ENCODE peak calls at places on chromosomes 16 and 17, in ten cellular contexts. One of them, this sample, is unnamed.

GRCh38 chr16:70437582-70438324 is 1.1 kb downstream of the ST3GAL2 start:
- DNase-seq in fibroblast of mammary gland: peak
- DNase-seq in transverse colon: no peak
- DNase-seq in heart right ventricle: no peak
- DNase-seq in endothelial cell: no peak
- DNase-seq in neural crest cell: no peak
- DNase-seq in psoas muscle: no peak
- DNase-seq in adrenal gland: peak
- DNase-seq in left ventricle myocardium inferior: no peak
- DNase-seq in CD8-positive, alpha-beta T cell: no peak
- DNase-seq in this sample: no peak

GRCh38 chr17:17134051-17134951 is 71.8 kb downstream of the PLD6 start:
- DNase-seq in endothelial cell: no peak
- DNase-seq in CD8-positive, alpha-beta T cell: no peak
- DNase-seq in psoas muscle: peak
- DNase-seq in transverse colon: no peak
- DNase-seq in neural crest cell: no peak
- DNase-seq in adrenal gland: no peak
- DNase-seq in left ventricle myocardium inferior: no peak
- DNase-seq in heart right ventricle: no peak
- DNase-seq in fibroblast of mammary gland: no peak
- DNase-seq in this sample: no peak

GRCh38 chr17:81018044-81018802 is 16.7 kb upstream of the BAIAP2 start:
- DNase-seq in adrenal gland: no peak
- DNase-seq in heart right ventricle: no peak
- DNase-seq in endothelial cell: no peak
- DNase-seq in neural crest cell: no peak
- DNase-seq in psoas muscle: peak
- DNase-seq in left ventricle myocardium inferior: no peak
- DNase-seq in fibroblast of mammary gland: peak
- DNase-seq in transverse colon: peak
- DNase-seq in CD8-positive, alpha-beta T cell: no peak
- DNase-seq in this sample: no peak

GRCh38 chr17:64771980-64772844 is 110.1 kb upstream of the SMURF2 start:
- DNase-seq in neural crest cell: no peak
- DNase-seq in endothelial cell: no peak
- DNase-seq in adrenal gland: no peak
- DNase-seq in CD8-positive, alpha-beta T cell: no peak
- DNase-seq in fibroblast of mammary gland: no peak
- DNase-seq in psoas muscle: peak
- DNase-seq in heart right ventricle: no peak
- DNase-seq in left ventricle myocardium inferior: no peak
- DNase-seq in transverse colon: no peak
- DNase-seq in this sample: no peak

GRCh38 chr16:6103561-6103960 is 1006.0 kb upstream of the EEF2KMT start:
- DNase-seq in fibroblast of mammary gland: no peak
- DNase-seq in heart right ventricle: no peak
- DNase-seq in neural crest cell: no peak
- DNase-seq in transverse colon: no peak
- DNase-seq in adrenal gland: no peak
- DNase-seq in left ventricle myocardium inferior: no peak
- DNase-seq in CD8-positive, alpha-beta T cell: no peak
- DNase-seq in psoas muscle: no peak
- DNase-seq in endothelial cell: no peak
- DNase-seq in this sample: no peak

GRCh38 chr16:84115919-84116719 is 623 bp downstream of the MBTPS1 start:
- DNase-seq in heart right ventricle: peak
- DNase-seq in CD8-positive, alpha-beta T cell: peak
- DNase-seq in left ventricle myocardium inferior: no peak
- DNase-seq in fibroblast of mammary gland: peak
- DNase-seq in transverse colon: peak
- DNase-seq in psoas muscle: no peak
- DNase-seq in adrenal gland: peak
- DNase-seq in endothelial cell: no peak
- DNase-seq in neural crest cell: no peak
- DNase-seq in this sample: peak

GRCh38 chr17:41061969-41062368 is 2.1 kb upstream of the KRTAP2-3 start:
- DNase-seq in CD8-positive, alpha-beta T cell: no peak
- DNase-seq in adrenal gland: no peak
- DNase-seq in left ventricle myocardium inferior: no peak
- DNase-seq in fibroblast of mammary gland: peak
- DNase-seq in endothelial cell: no peak
- DNase-seq in heart right ventricle: no peak
- DNase-seq in transverse colon: no peak
- DNase-seq in neural crest cell: no peak
- DNase-seq in psoas muscle: no peak
- DNase-seq in this sample: no peak

GRCh38 chr17:49456172-49456965 is 38.7 kb upstream of the NGFR start:
- DNase-seq in neural crest cell: no peak
- DNase-seq in adrenal gland: no peak
- DNase-seq in transverse colon: no peak
- DNase-seq in CD8-positive, alpha-beta T cell: no peak
- DNase-seq in left ventricle myocardium inferior: no peak
- DNase-seq in fibroblast of mammary gland: peak
- DNase-seq in endothelial cell: no peak
- DNase-seq in heart right ventricle: no peak
- DNase-seq in psoas muscle: no peak
- DNase-seq in this sample: no peak

GRCh38 chr16:67936876-67937605 is 391 bp upstream of the PSMB10 start:
- DNase-seq in neural crest cell: no peak
- DNase-seq in adrenal gland: no peak
- DNase-seq in left ventricle myocardium inferior: no peak
- DNase-seq in psoas muscle: no peak
- DNase-seq in CD8-positive, alpha-beta T cell: peak
- DNase-seq in heart right ventricle: peak
- DNase-seq in transverse colon: peak
- DNase-seq in fibroblast of mammary gland: no peak
- DNase-seq in endothelial cell: no peak
- DNase-seq in this sample: peak

GRCh38 chr17:41734139-41734948 is at the start of gene HAP1:
- DNase-seq in heart right ventricle: no peak
- DNase-seq in neural crest cell: peak
- DNase-seq in fibroblast of mammary gland: no peak
- DNase-seq in CD8-positive, alpha-beta T cell: no peak
- DNase-seq in endothelial cell: peak
- DNase-seq in psoas muscle: no peak
- DNase-seq in left ventricle myocardium inferior: no peak
- DNase-seq in adrenal gland: peak
- DNase-seq in transverse colon: no peak
- DNase-seq in this sample: no peak

GRCh38 chr17:9473716-9474115 is 101.9 kb downstream of the STX8 start:
- DNase-seq in adrenal gland: no peak
- DNase-seq in neural crest cell: no peak
- DNase-seq in psoas muscle: no peak
- DNase-seq in transverse colon: no peak
- DNase-seq in heart right ventricle: no peak
- DNase-seq in endothelial cell: no peak
- DNase-seq in left ventricle myocardium inferior: no peak
- DNase-seq in fibroblast of mammary gland: peak
- DNase-seq in CD8-positive, alpha-beta T cell: no peak
- DNase-seq in this sample: no peak

GRCh38 chr17:3335876-3336275 is 37.7 kb upstream of the OR3A1 start:
- DNase-seq in transverse colon: no peak
- DNase-seq in adrenal gland: no peak
- DNase-seq in heart right ventricle: no peak
- DNase-seq in left ventricle myocardium inferior: no peak
- DNase-seq in fibroblast of mammary gland: no peak
- DNase-seq in endothelial cell: no peak
- DNase-seq in CD8-positive, alpha-beta T cell: no peak
- DNase-seq in psoas muscle: no peak
- DNase-seq in neural crest cell: no peak
- DNase-seq in this sample: no peak

GRCh38 chr17:77366558-77367245 is 225.9 kb downstream of the SEC14L1 start:
- DNase-seq in endothelial cell: no peak
- DNase-seq in neural crest cell: no peak
- DNase-seq in transverse colon: peak
- DNase-seq in adrenal gland: peak
- DNase-seq in heart right ventricle: peak
- DNase-seq in left ventricle myocardium inferior: no peak
- DNase-seq in psoas muscle: peak
- DNase-seq in CD8-positive, alpha-beta T cell: no peak
- DNase-seq in fibroblast of mammary gland: no peak
- DNase-seq in this sample: no peak
- TF ChIP-seq CTCF in endothelial cell: no peak
- TF ChIP-seq CTCF in neural crest cell: no peak
- TF ChIP-seq CTCF in transverse colon: no peak
- TF ChIP-seq CTCF in adrenal gland: no peak
- TF ChIP-seq CTCF in heart right ventricle: no peak
- TF ChIP-seq CTCF in left ventricle myocardium inferior: no peak
- TF ChIP-seq CTCF in psoas muscle: no peak
- TF ChIP-seq CTCF in CD8-positive, alpha-beta T cell: no peak
- TF ChIP-seq CTCF in fibroblast of mammary gland: no peak
- TF ChIP-seq CTCF in this sample: no peak

DNA sequence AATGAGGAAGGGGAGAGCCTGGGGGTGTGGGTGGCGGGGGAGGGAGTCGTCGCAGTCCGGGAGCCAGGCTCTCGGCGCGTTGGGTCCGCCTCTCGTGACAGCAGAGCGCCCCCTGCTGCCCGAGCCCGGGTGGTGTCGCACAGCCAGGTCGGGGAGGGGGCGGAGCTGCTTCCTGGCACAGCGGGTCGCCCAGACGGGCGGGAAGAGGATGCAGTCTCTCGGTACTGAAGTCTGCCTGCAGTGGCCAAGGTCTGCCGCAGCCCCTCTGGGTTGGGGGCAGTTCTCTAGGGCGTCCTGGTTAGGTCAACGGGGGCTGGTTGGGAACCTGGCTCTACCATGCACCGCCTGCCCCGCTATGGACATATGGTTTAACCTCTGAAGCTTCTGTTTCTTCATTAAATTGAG is 38.2 kb upstream of the CCDC182 start:
- DNase-seq in left ventricle myocardium inferior: peak
- DNase-seq in fibroblast of mammary gland: peak
- DNase-seq in endothelial cell: peak
- DNase-seq in neural crest cell: peak
- DNase-seq in psoas muscle: peak
- DNase-seq in transverse colon: peak
- DNase-seq in adrenal gland: peak
- DNase-seq in CD8-positive, alpha-beta T cell: peak
- DNase-seq in heart right ventricle: peak
- DNase-seq in this sample: peak
- TF ChIP-seq CTCF in left ventricle myocardium inferior: peak
- TF ChIP-seq CTCF in fibroblast of mammary gland: peak
- TF ChIP-seq CTCF in endothelial cell: peak
- TF ChIP-seq CTCF in neural crest cell: peak
- TF ChIP-seq CTCF in psoas muscle: peak
- TF ChIP-seq CTCF in transverse colon: peak
- TF ChIP-seq CTCF in adrenal gland: peak
- TF ChIP-seq CTCF in CD8-positive, alpha-beta T cell: peak
- TF ChIP-seq CTCF in heart right ventricle: peak
- TF ChIP-seq CTCF in this sample: peak

GRCh38 chr17:34178047-34178446 is 77.0 kb upstream of the CCL2 start:
- DNase-seq in CD8-positive, alpha-beta T cell: no peak
- DNase-seq in adrenal gland: no peak
- DNase-seq in heart right ventricle: no peak
- DNase-seq in left ventricle myocardium inferior: no peak
- DNase-seq in fibroblast of mammary gland: no peak
- DNase-seq in psoas muscle: no peak
- DNase-seq in transverse colon: no peak
- DNase-seq in endothelial cell: no peak
- DNase-seq in neural crest cell: no peak
- DNase-seq in this sample: no peak
- TF ChIP-seq CTCF in CD8-positive, alpha-beta T cell: no peak
- TF ChIP-seq CTCF in adrenal gland: no peak
- TF ChIP-seq CTCF in heart right ventricle: no peak
- TF ChIP-seq CTCF in left ventricle myocardium inferior: no peak
- TF ChIP-seq CTCF in fibroblast of mammary gland: peak
- TF ChIP-seq CTCF in psoas muscle: no peak
- TF ChIP-seq CTCF in transverse colon: no peak
- TF ChIP-seq CTCF in endothelial cell: no peak
- TF ChIP-seq CTCF in neural crest cell: no peak
- TF ChIP-seq CTCF in this sample: no peak

GRCh38 chr17:44113868-44114840 is 9.3 kb downstream of the HDAC5 start:
- DNase-seq in CD8-positive, alpha-beta T cell: no peak
- DNase-seq in heart right ventricle: no peak
- DNase-seq in psoas muscle: no peak
- DNase-seq in transverse colon: no peak
- DNase-seq in neural crest cell: no peak
- DNase-seq in fibroblast of mammary gland: no peak
- DNase-seq in left ventricle myocardium inferior: no peak
- DNase-seq in endothelial cell: no peak
- DNase-seq in adrenal gland: no peak
- DNase-seq in this sample: no peak

GRCh38 chr17:44110823-44111633 is 12.4 kb downstream of the HDAC5 start:
- DNase-seq in endothelial cell: peak
- DNase-seq in fibroblast of mammary gland: peak
- DNase-seq in adrenal gland: peak
- DNase-seq in heart right ventricle: peak
- DNase-seq in psoas muscle: peak
- DNase-seq in CD8-positive, alpha-beta T cell: peak
- DNase-seq in neural crest cell: peak
- DNase-seq in left ventricle myocardium inferior: peak
- DNase-seq in transverse colon: peak
- DNase-seq in this sample: peak

GRCh38 chr17:44112284-44113280 is 10.9 kb downstream of the HDAC5 start:
- DNase-seq in neural crest cell: no peak
- DNase-seq in endothelial cell: no peak
- DNase-seq in transverse colon: no peak
- DNase-seq in fibroblast of mammary gland: no peak
- DNase-seq in adrenal gland: peak
- DNase-seq in CD8-positive, alpha-beta T cell: no peak
- DNase-seq in psoas muscle: peak
- DNase-seq in left ventricle myocardium inferior: peak
- DNase-seq in heart right ventricle: peak
- DNase-seq in this sample: no peak

GRCh38 chr17:44111777-44112176 is 11.7 kb downstream of the HDAC5 start:
- DNase-seq in left ventricle myocardium inferior: no peak
- DNase-seq in CD8-positive, alpha-beta T cell: no peak
- DNase-seq in adrenal gland: no peak
- DNase-seq in fibroblast of mammary gland: no peak
- DNase-seq in neural crest cell: no peak
- DNase-seq in heart right ventricle: no peak
- DNase-seq in endothelial cell: no peak
- DNase-seq in transverse colon: no peak
- DNase-seq in psoas muscle: no peak
- DNase-seq in this sample: no peak

DNA sequence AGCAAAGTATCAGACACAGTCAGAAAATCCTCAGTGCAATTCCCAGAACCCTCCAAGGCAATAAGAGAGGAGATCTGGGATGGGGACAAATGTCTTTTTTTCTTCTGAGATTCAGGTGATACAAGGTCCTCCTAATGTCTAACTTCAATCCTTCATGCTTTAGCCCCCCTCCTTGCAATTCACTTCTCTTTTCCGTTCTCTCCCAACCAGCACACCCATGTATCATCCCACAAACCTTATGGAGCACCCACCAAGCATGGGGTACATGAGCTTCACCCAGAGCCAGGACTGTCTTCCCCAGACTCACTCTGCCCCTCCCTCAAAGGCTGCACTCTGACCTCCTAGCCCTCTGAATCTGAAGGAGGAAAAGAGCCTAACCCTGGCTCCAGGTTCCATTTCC is 10.1 kb downstream of the HDAC5 start:
- DNase-seq in psoas muscle: no peak
- DNase-seq in left ventricle myocardium inferior: no peak
- DNase-seq in neural crest cell: no peak
- DNase-seq in adrenal gland: no peak
- DNase-seq in transverse colon: no peak
- DNase-seq in CD8-positive, alpha-beta T cell: no peak
- DNase-seq in fibroblast of mammary gland: no peak
- DNase-seq in heart right ventricle: no peak
- DNase-seq in endothelial cell: no peak
- DNase-seq in this sample: no peak
- TF ChIP-seq CTCF in psoas muscle: no peak
- TF ChIP-seq CTCF in left ventricle myocardium inferior: no peak
- TF ChIP-seq CTCF in neural crest cell: no peak
- TF ChIP-seq CTCF in adrenal gland: no peak
- TF ChIP-seq CTCF in transverse colon: no peak
- TF ChIP-seq CTCF in CD8-positive, alpha-beta T cell: no peak
- TF ChIP-seq CTCF in fibroblast of mammary gland: no peak
- TF ChIP-seq CTCF in heart right ventricle: no peak
- TF ChIP-seq CTCF in endothelial cell: no peak
- TF ChIP-seq CTCF in this sample: no peak

GRCh38 chr17:5281814-5282638 is at the start of gene RABEP1:
- DNase-seq in neural crest cell: peak
- DNase-seq in psoas muscle: peak
- DNase-seq in left ventricle myocardium inferior: peak
- DNase-seq in CD8-positive, alpha-beta T cell: peak
- DNase-seq in fibroblast of mammary gland: peak
- DNase-seq in endothelial cell: peak
- DNase-seq in heart right ventricle: peak
- DNase-seq in adrenal gland: peak
- DNase-seq in transverse colon: peak
- DNase-seq in this sample: peak
- TF ChIP-seq CTCF in neural crest cell: peak
- TF ChIP-seq CTCF in psoas muscle: peak
- TF ChIP-seq CTCF in left ventricle myocardium inferior: peak
- TF ChIP-seq CTCF in CD8-positive, alpha-beta T cell: no peak
- TF ChIP-seq CTCF in fibroblast of mammary gland: no peak
- TF ChIP-seq CTCF in endothelial cell: peak
- TF ChIP-seq CTCF in heart right ventricle: peak
- TF ChIP-seq CTCF in adrenal gland: peak
- TF ChIP-seq CTCF in transverse colon: no peak
- TF ChIP-seq CTCF in this sample: no peak

This sample was measured in lung.